ENCODE peak calls at places on chromosomes 6 and 20, in nine cellular contexts. W, H, S, U, N, P, E, F and T are unnamed samples.

GRCh38 chr6:167056370-167056769 is 57.2 kb downstream of the CEP43 start:
- DNase-seq in S (no peak), U (peak; percentile 6), P (no peak), H (peak; percentile 65), N (peak; percentile 57), F (peak; percentile 15), E (no peak), W (no peak), T (peak; percentile 89)

GRCh38 chr20:40636486-40636885 is 52.5 kb downstream of the MAFB start:
- DNase-seq in H (no peak), W (no peak), U (no peak), N (no peak), P (no peak), F (no peak), S (no peak), E (no peak), T (no peak)

GRCh38 chr6:149566372-149567193 is at the start of gene GINM1:
- DNase-seq in F (peak; percentile 36), N (peak; percentile 29), W (peak; percentile 64), E (peak; percentile 50), H (peak; percentile 53), U (no peak), S (no peak), P (peak; percentile 48), T (peak; percentile 72)

GRCh38 chr6:45697605-45698004 is 318.1 kb downstream of the CLIC5 start:
- DNase-seq in S (no peak), U (peak; percentile 100), N (peak; percentile 99), P (no peak), E (no peak), F (peak; percentile 99), W (peak; percentile 88), H (no peak), T (peak; percentile 97)

GRCh38 chr6:36735110-36735971 is 37.7 kb downstream of the RAB44 start:
- DNase-seq in U (peak; percentile 76), W (no peak), P (peak; percentile 75), F (peak; percentile 90), N (peak; percentile 87), E (no peak), H (peak; percentile 58), S (peak; percentile 48), T (peak; percentile 78)

GRCh38 chr6:17413313-17413750 is 19.9 kb downstream of the CAP2 start:
- DNase-seq in P (no peak), S (no peak), U (peak; percentile 26), E (no peak), F (peak; percentile 52), W (peak; percentile 68), N (no peak), H (no peak), T (peak; percentile 58)

GRCh38 chr6:67952121-67952520 is 683.0 kb upstream of the ADGRB3 start:
- DNase-seq in N (peak; percentile 36), P (no peak), E (no peak), U (peak; percentile 51), S (no peak), F (peak; percentile 6), H (no peak), W (no peak), T (peak; percentile 2)

GRCh38 chr6:108123946-108124345 is 41.9 kb upstream of the NR2E1 start:
- DNase-seq in E (no peak), N (no peak), H (no peak), U (no peak), W (no peak), S (no peak), P (no peak), F (no peak), T (no peak)

GRCh38 chr20:53044296-53044695 is 72.1 kb downstream of the TSHZ2 start:
- DNase-seq in W (no peak), F (no peak), P (no peak), E (no peak), H (no peak), U (no peak), S (no peak), N (no peak), T (no peak)

GRCh38 chr20:22333885-22334545 is 250.4 kb downstream of the FOXA2 start:
- DNase-seq in N (peak; percentile 58), S (peak; percentile 33), P (peak; percentile 42), U (peak; percentile 66), E (peak; percentile 19), F (peak; percentile 64), H (peak; percentile 46), W (peak; percentile 53), T (peak; percentile 64)

GRCh38 chr6:54188832-54189231 is 77.6 kb downstream of the MLIP start:
- DNase-seq in N (no peak), S (no peak), W (no peak), P (no peak), H (no peak), E (no peak), F (peak; percentile 3), U (no peak), T (peak; percentile 3)

GRCh38 chr6:4664117-4664626 is 112.0 kb upstream of the CDYL start:
- DNase-seq in H (no peak), S (no peak), F (peak; percentile 96), U (peak; percentile 95), E (no peak), N (peak; percentile 68), P (no peak), W (no peak), T (peak; percentile 88)

GRCh38 chr6:114762145-114762544 is 419.3 kb upstream of the HS3ST5 start:
- DNase-seq in F (no peak), S (no peak), H (no peak), P (no peak), U (no peak), W (no peak), N (no peak), E (no peak), T (no peak)

GRCh38 chr6:140394141-140394540 is 1019.7 kb upstream of the CITED2 start:
- DNase-seq in P (no peak), S (no peak), U (no peak), W (no peak), N (no peak), H (no peak), E (no peak), F (peak; percentile 63), T (no peak)

GRCh38 chr6:166997768-166998255 is 1.4 kb upstream of the CEP43 start:
- DNase-seq in F (peak; percentile 62), W (peak; percentile 67), N (peak; percentile 76), E (peak; percentile 30), U (peak; percentile 75), H (peak; percentile 53), P (peak; percentile 57), S (peak; percentile 67), T (peak; percentile 87)

GRCh38 chr6:35839019-35839418 is 33.9 kb downstream of the LHFPL5 start:
- DNase-seq in H (no peak), E (no peak), U (no peak), N (no peak), S (no peak), P (no peak), W (no peak), F (no peak), T (no peak)

GRCh38 chr6:30725713-30726505 is 5.8 kb downstream of the TUBB start:
- DNase-seq in W (no peak), F (peak; percentile 62), H (no peak), P (no peak), S (no peak), U (peak; percentile 69), N (peak; percentile 33), E (no peak), T (peak; percentile 54)